ENCODE peak calls at places on chromosomes 1 and 21, in four cellular contexts. Z is A549, W is WTC11, S is K562. H is an unnamed sample.

GRCh38 chr1:202187040-202187671 is 6.4 kb upstream of the LGR6 start:
- DNase-seq in S (no peak), Z (no peak), W (no peak), H (no peak)

GRCh38 chr1:180917306-180918065 is 4.8 kb downstream of the KIAA1614 start:
- DNase-seq in Z (peak; percentile 25), W (no peak), S (no peak), H (no peak)

GRCh38 chr1:2980849-2981248 is 40.4 kb upstream of the ACTRT2 start:
- DNase-seq in W (no peak), Z (no peak), S (no peak), H (no peak)

GRCh38 chr1:29474274-29474824 is 238.0 kb downstream of the PTPRU start:
- DNase-seq in Z (no peak), W (no peak), S (no peak), H (no peak)

GRCh38 chr1:58734630-58735029 is 34.8 kb upstream of the MYSM1 start:
- DNase-seq in Z (no peak), W (no peak), S (no peak), H (no peak)

GRCh38 chr1:33288976-33289857 is 31.7 kb downstream of the A3GALT2 start:
- DNase-seq in W (no peak), S (no peak), Z (no peak), H (no peak)

GRCh38 chr1:224181453-224181810 is 1.6 kb upstream of the DEGS1 start:
- DNase-seq in Z (no peak), W (no peak), S (no peak), H (no peak)

GRCh38 chr1:212915245-212916091 is 34.9 kb upstream of the VASH2 start:
- DNase-seq in W (peak; percentile 36), Z (peak; percentile 92), S (peak; percentile 60), H (peak; percentile 43)

GRCh38 chr1:88175631-88176226 is 508.3 kb upstream of the PKN2 start:
- DNase-seq in S (no peak), Z (peak; percentile 1), W (no peak), H (no peak)

GRCh38 chr21:15455819-15456462 is 273.8 kb upstream of the USP25 start:
- DNase-seq in S (no peak), W (no peak), Z (no peak), H (no peak)

GRCh38 chr1:44049839-44050238 is 18.6 kb upstream of the SLC6A9 start:
- DNase-seq in S (no peak), Z (no peak), W (no peak), H (no peak)

GRCh38 chr21:15820327-15820726 is 90.5 kb downstream of the USP25 start:
- DNase-seq in W (no peak), Z (no peak), S (no peak), H (no peak)

GRCh38 chr21:33202464-33203363 is 27.0 kb upstream of the IFNAR2 start:
- DNase-seq in Z (no peak), W (no peak), S (no peak), H (peak; percentile 41)

GRCh38 chr1:36160949-36161485 is 5.1 kb downstream of the MAP7D1 start:
- DNase-seq in Z (peak; percentile 48), W (peak; percentile 71), S (peak; percentile 65), H (peak; percentile 90)

GRCh38 chr1:179588425-179589024 is 3.1 kb upstream of the TDRD5 start:
- DNase-seq in W (no peak), Z (no peak), S (no peak), H (no peak)

GRCh38 chr1:32825181-32825580 is 7.7 kb downstream of the S100PBP start:
- DNase-seq in Z (no peak), W (no peak), S (no peak), H (no peak)

GRCh38 chr1:241627453-241628329 is 12.5 kb downstream of the CHML start:
- DNase-seq in Z (peak; percentile 60), W (no peak), S (peak; percentile 47), H (peak; percentile 72)

GRCh38 chr1:119220980-119221379 is 80.5 kb upstream of the WARS2 start:
- DNase-seq in W (no peak), Z (no peak), S (no peak), H (no peak)

GRCh38 chr1:9490605-9491339 is 48.5 kb upstream of the SLC25A33 start:
- DNase-seq in Z (peak; percentile 41), W (peak; percentile 92), S (peak; percentile 87), H (peak; percentile 78)

GRCh38 chr21:30710499-30710898 is 8.1 kb downstream of the KRTAP21-3 start:
- DNase-seq in Z (no peak), S (no peak), W (no peak), H (no peak)

GRCh38 chr1:36084502-36085115 is 715 bp downstream of the TEKT2 start:
- DNase-seq in Z (no peak), W (no peak), S (no peak), H (no peak)

GRCh38 chr1:61013189-61013952 is 69.0 kb upstream of the NFIA start:
- DNase-seq in S (peak; percentile 79), Z (no peak), W (no peak), H (no peak)

GRCh38 chr1:243982451-243983018 is 68.5 kb upstream of the ZBTB18 start:
- DNase-seq in Z (no peak), W (peak; percentile 40), S (no peak), H (no peak)

GRCh38 chr1:51518033-51518729 is 885 bp downstream of the EPS15 start:
- DNase-seq in S (peak; percentile 87), Z (peak; percentile 25), W (peak; percentile 32), H (peak; percentile 63)

GRCh38 chr1:67158401-67158800 is 7.9 kb upstream of the IL23R start:
- DNase-seq in S (no peak), W (no peak), Z (no peak), H (no peak)

GRCh38 chr1:109787211-109787844 is 23.6 kb upstream of the EPS8L3 start:
- DNase-seq in S (no peak), W (no peak), Z (no peak), H (no peak)

GRCh38 chr1:156766288-156767100 is 841 bp upstream of the PRCC start:
- DNase-seq in S (no peak), W (no peak), Z (no peak), H (no peak)

GRCh38 chr1:18557621-18558465 is 72.8 kb upstream of the PAX7 start:
- DNase-seq in Z (peak; percentile 7), W (peak; percentile 67), S (no peak), H (no peak)

GRCh38 chr1:4140241-4140640 is 240.2 kb upstream of the C1orf174 start:
- DNase-seq in S (no peak), W (no peak), Z (no peak), H (no peak)

GRCh38 chr1:205109269-205109668 is 12.5 kb downstream of the RBBP5 start:
- DNase-seq in S (no peak), W (no peak), Z (no peak), H (no peak)

GRCh38 chr1:91803847-91804545 is 82.0 kb downstream of the TGFBR3 start:
- DNase-seq in W (no peak), S (no peak), Z (no peak), H (peak; percentile 19)

GRCh38 chr1:174968750-174969244 is 30.9 kb upstream of the CACYBP start:
- DNase-seq in W (no peak), S (no peak), Z (no peak), H (peak; percentile 64)

GRCh38 chr1:209246660-209247059 is 336.9 kb upstream of the CAMK1G start:
- DNase-seq in W (no peak), S (no peak), Z (peak; percentile 9), H (no peak)

GRCh38 chr1:155127672-155128468 is at the start of gene EFNA1:
- DNase-seq in W (peak; percentile 61), Z (no peak), S (peak; percentile 78), H (peak; percentile 47)

GRCh38 chr1:68093737-68094136 is 43.3 kb upstream of the DIRAS3 start:
- DNase-seq in S (no peak), Z (no peak), W (no peak), H (no peak)

GRCh38 chr1:219041819-219042218 is 131.9 kb upstream of the LYPLAL1 start:
- DNase-seq in S (no peak), Z (no peak), W (no peak), H (no peak)
- TF ChIP-seq MAX in S (no peak), Z (no peak), W (no peak), H (no peak)

DNA sequence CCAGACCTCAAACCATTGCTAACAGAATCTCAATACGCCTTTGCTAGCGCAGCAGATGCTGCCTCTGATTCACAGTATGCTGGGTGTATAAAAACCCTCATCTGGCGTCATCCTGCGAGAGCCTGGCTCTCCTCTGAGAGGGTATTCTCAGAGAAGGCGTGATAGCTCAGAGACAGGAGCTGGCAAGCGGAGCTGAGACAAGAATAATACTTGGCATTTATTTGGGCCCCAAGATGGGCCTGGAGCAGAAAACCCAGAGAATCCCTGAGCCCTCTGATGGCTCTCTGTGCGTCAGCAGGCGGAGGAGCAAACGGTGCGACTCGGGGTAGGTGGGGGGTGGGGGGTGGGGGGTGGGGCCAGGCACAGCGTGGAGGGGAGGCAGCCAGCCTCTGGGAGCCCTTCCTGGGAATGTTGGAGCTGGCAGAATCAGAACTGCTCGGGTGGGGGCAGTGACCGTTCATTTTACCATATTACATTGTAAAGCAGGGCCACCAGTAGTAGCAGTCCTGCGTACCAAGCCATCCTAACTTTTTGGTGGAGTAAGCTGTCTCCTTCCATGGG is 6.9 kb downstream of the RIIAD1 start:
- DNase-seq in Z (no peak), S (no peak), W (no peak), H (no peak)
- TF ChIP-seq MAX in Z (no peak), S (no peak), W (no peak), H (no peak)

GRCh38 chr1:229989591-229990248 is 77.3 kb upstream of the GALNT2 start:
- DNase-seq in Z (no peak), S (no peak), W (no peak), H (no peak)
- TF ChIP-seq MAX in Z (no peak), S (no peak), W (no peak), H (no peak)

DNA sequence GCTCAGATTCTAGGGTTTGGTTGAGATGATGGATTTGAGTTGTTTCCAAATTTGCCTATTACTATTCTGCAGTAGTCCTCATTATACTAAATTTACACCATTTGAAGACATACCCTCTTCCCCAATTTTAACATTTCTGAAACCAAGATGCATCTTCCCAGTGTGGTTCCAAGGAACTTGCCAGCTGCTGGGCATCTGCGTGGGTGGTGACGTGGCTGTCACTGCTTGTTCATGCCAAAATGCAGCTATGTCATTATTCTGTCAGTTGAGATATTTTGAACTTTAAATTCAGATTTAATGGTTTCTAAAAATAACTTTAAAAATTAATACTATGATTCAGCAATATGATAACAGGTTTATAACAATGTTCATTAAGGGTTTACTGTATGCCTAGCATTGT is 1.2 kb downstream of the ZFP69 start:
- DNase-seq in W (no peak), Z (no peak), S (no peak), H (no peak)
- TF ChIP-seq MAX in W (no peak), Z (no peak), S (no peak), H (no peak)

DNA sequence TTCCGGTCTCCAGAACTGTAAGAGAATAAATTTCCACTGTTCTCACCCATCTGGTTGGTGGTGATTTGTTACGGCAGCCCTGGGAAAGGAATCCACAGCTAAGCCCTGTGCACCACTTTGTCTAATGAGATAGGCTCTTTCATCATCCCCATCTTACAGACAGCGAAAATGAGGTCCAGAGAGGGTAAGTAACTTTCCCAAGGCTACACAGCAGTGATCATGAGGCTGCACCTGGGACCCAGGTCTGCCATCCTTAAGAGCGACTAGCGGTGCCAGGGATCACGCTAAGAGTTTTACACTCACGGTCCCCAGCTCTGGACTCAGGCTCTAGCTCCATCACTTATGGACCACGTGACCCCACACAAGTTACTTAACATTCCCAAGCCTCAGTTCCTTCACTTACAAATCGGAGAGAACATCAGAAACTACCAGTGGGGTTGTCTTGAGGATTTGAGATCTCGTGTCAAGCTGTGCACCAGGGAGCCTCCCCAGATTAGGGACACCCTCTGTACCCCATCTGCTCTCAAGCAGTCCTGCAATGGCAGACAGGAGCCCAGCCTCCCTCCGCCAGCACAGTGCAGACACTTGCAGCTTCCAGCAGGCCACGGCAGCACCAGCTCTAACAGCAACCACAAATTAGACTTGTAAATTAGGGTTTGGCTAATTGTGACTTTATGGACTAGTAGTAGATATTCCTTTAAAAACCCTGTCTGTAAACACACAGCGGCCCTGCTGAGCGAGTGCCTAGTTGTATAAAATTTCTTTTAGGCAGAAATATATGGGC is 87.3 kb downstream of the DISP3 start:
- DNase-seq in Z (no peak), W (no peak), S (no peak), H (no peak)
- TF ChIP-seq MAX in Z (no peak), W (no peak), S (no peak), H (no peak)

H was measured in NB4.